ENCODE peak calls at places on chromosome 2, in nine cellular contexts. Y is fibroblast of lung; R is CD8-positive, alpha-beta memory T cell; G is left lung; I is heart right ventricle; W is esophagus squamous epithelium; S is HepG2; P is sigmoid colon; C is aorta. E is an unnamed sample.

GRCh38 chr2:24489942-24490673 is 946 bp upstream of the NCOA1 start:
- DNase-seq in P (peak; percentile 67), G (peak; percentile 47), C (peak; percentile 48), I (no peak), R (no peak), W (no peak), S (peak; percentile 49), Y (peak; percentile 46), E (no peak)

GRCh38 chr2:6932833-6933232 is 15.6 kb downstream of the RNF144A start:
- DNase-seq in C (no peak), Y (no peak), R (no peak), W (no peak), P (no peak), G (no peak), I (no peak), S (peak; percentile 59), E (no peak)

GRCh38 chr2:169165791-169166190 is 96.4 kb downstream of the DHRS9 start:
- DNase-seq in I (no peak), C (no peak), G (no peak), S (no peak), Y (no peak), R (no peak), P (no peak), W (no peak), E (no peak)

GRCh38 chr2:42338567-42339190 is 22.3 kb downstream of the COX7A2L start:
- DNase-seq in P (no peak), C (no peak), W (no peak), G (no peak), S (no peak), I (no peak), Y (no peak), R (no peak), E (no peak)

GRCh38 chr2:144325086-144325485 is 194.8 kb downstream of the ZEB2 start:
- DNase-seq in S (no peak), Y (peak; percentile 80), P (no peak), G (no peak), R (peak; percentile 40), W (no peak), I (no peak), C (no peak), E (peak; percentile 71)

GRCh38 chr2:15938803-15939555 is 1.4 kb upstream of the MYCN start:
- DNase-seq in C (no peak), I (no peak), G (no peak), Y (no peak), W (no peak), P (no peak), S (no peak), R (no peak), E (no peak)

GRCh38 chr2:241310917-241311566 is 4.4 kb downstream of the HDLBP start:
- DNase-seq in C (no peak), S (no peak), I (no peak), R (no peak), W (no peak), Y (no peak), P (no peak), G (no peak), E (no peak)

GRCh38 chr2:29487967-29488550 is 372.8 kb downstream of the CLIP4 start:
- DNase-seq in G (no peak), Y (peak; percentile 66), R (no peak), P (no peak), S (no peak), I (no peak), C (no peak), W (no peak), E (no peak)

GRCh38 chr2:215615829-215616226 is 180.0 kb upstream of the FN1 start:
- DNase-seq in W (no peak), S (no peak), Y (no peak), C (no peak), P (no peak), I (no peak), G (no peak), R (no peak), E (no peak)

GRCh38 chr2:185374878-185375277 is 363.7 kb upstream of the FSIP2 start:
- DNase-seq in S (no peak), G (no peak), Y (no peak), W (no peak), P (no peak), I (no peak), C (no peak), R (no peak), E (no peak)

GRCh38 chr2:26606847-26607190 is 34.3 kb downstream of the CIB4 start:
- DNase-seq in S (no peak), C (no peak), W (no peak), P (peak; percentile 55), G (no peak), I (no peak), Y (no peak), R (no peak), E (no peak)

GRCh38 chr2:23476786-23477185 is 91.8 kb downstream of the KLHL29 start:
- DNase-seq in Y (no peak), G (peak; percentile 26), P (no peak), C (no peak), R (no peak), I (no peak), S (no peak), W (no peak), E (no peak)

GRCh38 chr2:18551169-18551568 is 9.3 kb downstream of the RDH14 start:
- DNase-seq in Y (no peak), S (peak; percentile 6), I (no peak), P (no peak), W (no peak), R (no peak), G (no peak), C (no peak), E (no peak)

GRCh38 chr2:18214936-18215335 is 336.5 kb downstream of the KCNS3 start:
- DNase-seq in W (no peak), I (no peak), S (no peak), Y (peak; percentile 66), R (no peak), P (no peak), G (no peak), C (no peak), E (no peak)

DNA sequence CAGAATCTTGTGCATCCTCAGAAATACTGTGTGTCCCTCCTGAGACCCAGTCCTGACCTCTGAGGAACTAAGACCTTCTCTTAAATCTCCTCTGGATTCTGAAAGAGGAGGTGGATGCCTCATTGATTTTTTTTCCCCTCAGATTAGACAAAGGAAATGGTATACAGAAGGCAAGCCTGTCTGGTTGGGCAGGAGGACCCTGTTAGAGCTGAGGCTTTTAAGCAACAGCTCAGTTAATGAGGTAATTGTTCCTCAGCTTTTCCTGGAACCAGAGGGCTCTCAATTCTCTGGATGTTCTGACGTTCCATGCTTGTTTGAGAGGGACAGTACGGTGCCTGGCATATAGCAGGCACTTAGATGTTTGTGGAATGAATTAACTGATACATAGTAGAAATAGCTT is 61.7 kb upstream of the MCFD2 start:
- DNase-seq in G (no peak), S (no peak), Y (no peak), R (no peak), W (no peak), P (no peak), C (no peak), I (no peak), E (no peak)
- H3K27ac ChIP-seq in G (no peak overlapping the region), S (no peak overlapping the region), Y (no peak overlapping the region), R (no peak overlapping the region), W (peak overlapping the region; percentile 1), P (no peak overlapping the region), C (no peak overlapping the region), I (no peak overlapping the region), E (no peak overlapping the region)

GRCh38 chr2:111145103-111145760 is 24.5 kb downstream of the BCL2L11 start:
- DNase-seq in G (no peak), C (no peak), P (no peak), I (no peak), Y (no peak), W (no peak), S (no peak), R (no peak), E (no peak)

GRCh38 chr2:111148225-111148873 is 27.6 kb downstream of the BCL2L11 start:
- DNase-seq in W (no peak), P (no peak), G (no peak), C (no peak), S (no peak), R (no peak), Y (no peak), I (no peak), E (no peak)

GRCh38 chr2:111145951-111146350 is 25.2 kb downstream of the BCL2L11 start:
- DNase-seq in C (no peak), R (no peak), P (no peak), I (no peak), S (no peak), G (no peak), Y (no peak), W (no peak), E (no peak)

GRCh38 chr2:111148925-111149324 is 28.2 kb downstream of the BCL2L11 start:
- DNase-seq in W (no peak), R (no peak), G (no peak), I (no peak), C (no peak), S (no peak), Y (no peak), P (no peak), E (no peak)

DNA sequence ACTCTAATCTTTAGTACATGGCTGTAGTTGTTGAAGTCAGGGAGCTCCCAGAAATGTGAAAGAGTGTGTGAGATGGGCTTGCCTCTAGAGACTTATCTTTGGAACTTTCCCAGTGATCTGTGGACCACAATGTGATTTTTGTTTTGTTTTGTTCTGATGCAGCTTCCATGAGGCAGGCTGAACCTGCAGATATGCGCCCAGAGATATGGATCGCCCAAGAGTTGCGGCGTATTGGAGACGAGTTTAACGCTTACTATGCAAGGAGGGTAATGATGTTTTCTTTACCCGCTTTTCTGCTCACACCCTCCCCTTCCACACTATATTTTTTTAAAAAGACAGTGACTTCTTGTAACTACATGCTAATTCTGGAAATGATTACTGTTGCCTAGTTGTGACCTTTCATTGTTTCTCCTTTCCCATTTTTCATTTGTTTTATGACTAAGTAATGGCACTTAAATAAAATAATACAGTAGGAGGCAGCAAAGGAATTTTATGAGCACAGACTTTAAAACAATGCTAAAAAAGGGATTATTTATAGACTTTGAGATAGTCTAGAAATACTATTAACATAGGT is 29.3 kb downstream of the BCL2L11 start:
- DNase-seq in R (no peak), W (no peak), G (no peak), S (no peak), P (no peak), C (no peak), I (no peak), Y (no peak), E (no peak)
- H3K4me1 ChIP-seq in R (no peaks in the 10 kb centered on the region), W (peaks cover 31% of the 10 kb centered on the region), G (no peaks in the 10 kb centered on the region), S (peaks cover 20% of the 10 kb centered on the region), P (no peaks in the 10 kb centered on the region), C (no peaks in the 10 kb centered on the region), I (no peaks in the 10 kb centered on the region), Y (no peaks in the 10 kb centered on the region), E (no peaks in the 10 kb centered on the region)

GRCh38 chr2:64939332-64939917 is 49.8 kb upstream of the SLC1A4 start:
- DNase-seq in S (no peak), R (no peak), P (no peak), Y (no peak), I (no peak), W (no peak), C (no peak), G (no peak), E (no peak)
- H3K4me3 ChIP-seq in S (no peak overlapping the region), R (no peak overlapping the region), P (no peak overlapping the region), Y (no peak overlapping the region), I (no peak overlapping the region), W (no peak overlapping the region), C (no peak overlapping the region), G (no peak overlapping the region), E (no peak overlapping the region)

DNA sequence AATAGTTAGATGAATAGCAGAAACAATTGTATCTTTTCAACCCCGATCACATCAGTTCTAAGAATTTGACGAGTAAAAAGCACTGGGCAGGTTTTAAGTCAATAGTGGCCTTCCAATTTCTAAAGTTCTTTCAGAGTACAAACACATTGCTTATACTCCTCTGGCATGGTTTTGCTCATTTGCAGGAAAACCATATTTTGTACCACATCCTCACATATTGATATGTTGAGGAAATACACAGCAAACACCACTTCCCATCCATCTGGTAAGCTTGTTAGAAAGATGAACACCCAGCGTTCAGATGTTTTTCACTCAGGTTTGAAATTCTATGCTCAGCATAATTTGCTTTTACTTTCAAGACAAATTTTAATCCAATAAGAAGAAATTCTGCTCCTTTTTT is 344.6 kb upstream of the ACVR2A start:
- DNase-seq in P (no peak), G (no peak), Y (no peak), W (no peak), S (no peak), R (no peak), I (no peak), C (no peak), E (peak; percentile 62)
- H3K27ac ChIP-seq in P (no peak overlapping the region), G (no peak overlapping the region), Y (no peak overlapping the region), W (no peak overlapping the region), S (no peak overlapping the region), R (no peak overlapping the region), I (peak overlapping the region; percentile 15), C (no peak overlapping the region), E (peak overlapping the region; percentile 5)